ENCODE peak calls at places on chromosomes 11 and 22, in ten cellular contexts. G is heart left ventricle; D is CD8-positive, alpha-beta T cell; N is Panc1; Q is tibial artery; B is upper lobe of right lung; Y is lower leg skin; P is choroid plexus epithelial cell; S is astrocyte of the spinal cord; E is brain microvascular endothelial cell. C is an unnamed sample.

GRCh38 chr11:17561466-17562001 is 14.5 kb downstream of the OTOG start:
- DNase-seq in G (no peak), D (no peak), N (no peak), Q (no peak), B (no peak), Y (no peak), P (no peak), S (no peak), E (no peak), C (no peak)

GRCh38 chr22:29225422-29226090 is 19.9 kb downstream of the EMID1 start:
- DNase-seq in G (peak), D (no peak), N (no peak), Q (peak), B (peak), Y (peak), P (peak), S (no peak), E (no peak), C (no peak)

GRCh38 chr11:14443642-14444041 is 56.0 kb downstream of the COPB1 start:
- DNase-seq in G (no peak), D (no peak), N (no peak), Q (no peak), B (no peak), Y (no peak), P (peak), S (peak), E (peak), C (no peak)

GRCh38 chr22:42676059-42676607 is 26.9 kb upstream of the CYB5R3 start:
- DNase-seq in G (no peak), D (no peak), N (no peak), Q (no peak), B (no peak), Y (no peak), P (no peak), S (no peak), E (no peak), C (no peak)

GRCh38 chr11:100769165-100769564 is 82.1 kb downstream of the ARHGAP42 start:
- DNase-seq in G (no peak), D (no peak), N (no peak), Q (no peak), B (no peak), Y (no peak), P (no peak), S (no peak), E (no peak), C (no peak)

GRCh38 chr22:44045171-44045570 is 21.1 kb downstream of the PARVB start:
- DNase-seq in G (no peak), D (no peak), N (no peak), Q (no peak), B (no peak), Y (no peak), P (no peak), S (no peak), E (no peak), C (no peak)

GRCh38 chr11:44658451-44658850 is 68.3 kb upstream of the TSPAN18 start:
- DNase-seq in G (no peak), D (no peak), N (no peak), Q (no peak), B (no peak), Y (no peak), P (peak), S (no peak), E (peak), C (no peak)

GRCh38 chr11:7251836-7252682 is at the start of gene SYT9:
- DNase-seq in G (peak), D (no peak), N (no peak), Q (no peak), B (peak), Y (no peak), P (peak), S (peak), E (peak), C (no peak)

GRCh38 chr11:37449146-37449545 is 851.1 kb upstream of the RAG2 start:
- DNase-seq in G (no peak), D (no peak), N (no peak), Q (no peak), B (no peak), Y (peak), P (peak), S (peak), E (peak), C (no peak)

GRCh38 chr11:13136272-13136596 is 127.1 kb downstream of the RASSF10 start:
- DNase-seq in G (no peak), D (no peak), N (no peak), Q (no peak), B (no peak), Y (no peak), P (no peak), S (no peak), E (no peak), C (no peak)

GRCh38 chr22:44098966-44099530 is 74.9 kb downstream of the PARVB start:
- DNase-seq in G (no peak), D (no peak), N (no peak), Q (no peak), B (no peak), Y (no peak), P (no peak), S (no peak), E (no peak), C (no peak)

GRCh38 chr22:36365020-36365411 is 22.8 kb downstream of the MYH9 start:
- DNase-seq in G (peak), D (peak), N (peak), Q (peak), B (no peak), Y (peak), P (peak), S (peak), E (peak), C (no peak)

GRCh38 chr22:43819691-43820670 is 7.9 kb upstream of the EFCAB6 start:
- DNase-seq in G (no peak), D (no peak), N (no peak), Q (no peak), B (no peak), Y (no peak), P (no peak), S (no peak), E (no peak), C (no peak)

GRCh38 chr11:76803811-76804600 is 20.9 kb downstream of the TSKU start:
- DNase-seq in G (peak), D (no peak), N (no peak), Q (peak), B (peak), Y (peak), P (peak), S (no peak), E (no peak), C (no peak)

GRCh38 chr11:74278721-74279148 is 32.7 kb downstream of the P4HA3 start:
- DNase-seq in G (peak), D (no peak), N (peak), Q (peak), B (no peak), Y (peak), P (peak), S (peak), E (peak), C (peak)

GRCh38 chr22:19951351-19951750 is 9.7 kb upstream of the TXNRD2 start:
- DNase-seq in G (no peak), D (no peak), N (no peak), Q (no peak), B (no peak), Y (no peak), P (no peak), S (no peak), E (no peak), C (no peak)
- H3K4me3 ChIP-seq in G (no peak), D (no peak), N (no peak), Q (no peak), B (no peak), Y (no peak), P (no peak), S (no peak), E (no peak), C (no peak)

DNA sequence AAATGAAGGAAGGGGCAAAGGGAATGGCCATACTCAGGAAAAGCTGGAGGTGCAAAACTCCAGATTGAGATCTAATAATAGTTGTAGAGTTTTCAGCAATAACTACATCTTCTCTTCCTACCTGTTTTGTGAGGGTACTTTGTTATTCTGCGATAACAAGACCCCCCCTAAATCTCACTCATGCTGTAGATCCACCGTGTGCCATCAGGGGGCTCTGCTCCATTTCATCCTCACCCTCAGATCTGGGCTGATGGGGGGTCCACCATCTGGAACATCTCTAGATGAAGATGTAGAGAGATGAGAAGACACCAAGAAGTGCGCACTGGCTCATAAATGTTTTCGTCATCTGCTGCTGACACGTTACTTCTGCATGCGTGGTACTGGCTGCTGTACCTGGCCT is 135.9 kb upstream of the KIRREL3 start:
- DNase-seq in G (no peak), D (no peak), N (no peak), Q (no peak), B (no peak), Y (no peak), P (no peak), S (no peak), E (no peak), C (no peak)
- TF ChIP-seq CTCF in G (no peak), D (no peak), N (peak), Q (no peak), B (no peak), Y (no peak), P (no peak), S (no peak), E (peak), C (no peak)

GRCh38 chr11:3614742-3615171 is 27.0 kb downstream of the ART5 start:
- DNase-seq in G (no peak), D (no peak), N (no peak), Q (no peak), B (peak), Y (no peak), P (no peak), S (no peak), E (no peak), C (no peak)

GRCh38 chr11:3616721-3617460 is 24.9 kb downstream of the ART5 start:
- DNase-seq in G (no peak), D (no peak), N (no peak), Q (no peak), B (peak), Y (no peak), P (peak), S (no peak), E (no peak), C (no peak)

GRCh38 chr11:3615998-3616397 is 25.8 kb downstream of the ART5 start:
- DNase-seq in G (no peak), D (no peak), N (no peak), Q (no peak), B (peak), Y (no peak), P (peak), S (no peak), E (no peak), C (no peak)

GRCh38 chr11:3611976-3612678 is 29.7 kb downstream of the ART5 start:
- DNase-seq in G (no peak), D (no peak), N (no peak), Q (no peak), B (no peak), Y (no peak), P (no peak), S (no peak), E (no peak), C (no peak)

GRCh38 chr11:3613998-3614741 is 27.6 kb downstream of the ART5 start:
- DNase-seq in G (no peak), D (no peak), N (no peak), Q (no peak), B (no peak), Y (no peak), P (no peak), S (no peak), E (no peak), C (no peak)
- H3K4me3 ChIP-seq in G (no peak), D (no peak), N (no peak), Q (no peak), B (no peak), Y (no peak), P (no peak), S (no peak), E (no peak), C (no peak)

DNA sequence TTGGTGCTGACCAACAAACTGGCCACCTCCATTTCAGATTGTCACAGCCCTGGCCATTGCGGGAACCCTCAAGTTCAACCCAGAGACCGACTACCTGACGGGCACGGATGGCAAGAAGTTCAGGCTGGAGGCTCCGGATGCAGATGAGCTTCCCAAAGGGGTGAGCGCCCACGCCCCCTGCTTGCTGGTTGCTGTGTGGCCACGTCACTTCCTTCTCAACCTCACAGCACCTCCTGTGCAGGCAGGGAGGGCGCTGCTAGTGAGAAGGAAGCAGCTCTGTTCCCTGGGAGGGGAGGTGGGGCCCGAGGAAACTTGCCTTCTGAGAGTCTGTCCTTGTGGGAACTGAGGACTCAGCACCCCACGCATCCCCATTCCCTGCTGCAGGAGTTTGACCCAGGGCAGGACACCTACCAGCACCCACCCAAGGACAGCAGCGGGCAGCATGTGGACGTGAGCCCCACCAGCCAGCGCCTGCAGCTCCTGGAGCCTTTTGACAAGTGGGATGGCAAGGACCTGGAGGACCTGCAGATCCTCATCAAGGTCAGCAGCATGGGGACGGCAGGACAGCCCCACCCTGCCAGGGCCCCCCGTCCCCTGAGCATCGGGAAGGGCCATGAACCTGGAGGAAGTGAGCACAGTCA is 19.3 kb downstream of the POLR3H start:
- DNase-seq in G (no peak), D (peak), N (no peak), Q (no peak), B (no peak), Y (no peak), P (peak), S (no peak), E (peak), C (no peak)
- TF ChIP-seq CTCF in G (no peak), D (no peak), N (no peak), Q (no peak), B (peak), Y (no peak), P (peak), S (no peak), E (peak), C (no peak)

GRCh38 chr22:40046126-40046525 is 51.4 kb downstream of the FAM83F start:
- DNase-seq in G (no peak), D (no peak), N (no peak), Q (no peak), B (no peak), Y (no peak), P (no peak), S (no peak), E (no peak), C (no peak)
- H3K4me3 ChIP-seq in G (peak), D (peak), N (peak), Q (peak), B (peak), Y (no peak), P (no peak), S (no peak), E (no peak), C (peak)

DNA sequence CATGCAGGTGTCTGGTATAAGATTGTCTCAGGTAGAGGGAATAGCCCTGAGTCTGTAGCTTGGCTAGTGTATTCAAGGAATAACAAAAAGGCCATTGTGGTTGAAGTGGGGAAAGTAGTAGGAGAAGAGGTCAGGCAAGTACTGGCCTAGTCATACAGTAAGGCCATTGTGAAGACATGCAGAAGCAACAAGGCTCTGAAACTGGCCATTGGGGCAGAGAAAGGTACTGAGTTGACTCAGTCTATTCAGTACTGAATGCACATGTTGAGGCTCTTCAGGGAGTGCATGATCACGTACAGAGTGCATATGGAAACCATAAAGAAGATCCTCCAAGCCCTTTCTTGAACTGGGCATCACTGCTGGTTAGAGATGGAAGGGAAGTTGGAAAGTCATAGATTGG is 477.6 kb downstream of the SOX6 start:
- DNase-seq in G (no peak), D (no peak), N (no peak), Q (no peak), B (no peak), Y (no peak), P (no peak), S (no peak), E (no peak), C (no peak)
- TF ChIP-seq CTCF in G (no peak), D (no peak), N (no peak), Q (no peak), B (no peak), Y (no peak), P (no peak), S (no peak), E (no peak), C (no peak)

GRCh38 chr22:26632422-26633155 is 10.8 kb downstream of the CRYBA4 start:
- DNase-seq in G (peak), D (no peak), N (no peak), Q (no peak), B (no peak), Y (no peak), P (no peak), S (no peak), E (no peak), C (no peak)
- H3K4me3 ChIP-seq in G (no peak), D (no peak), N (no peak), Q (no peak), B (no peak), Y (no peak), P (no peak), S (no peak), E (no peak), C (no peak)

GRCh38 chr11:68009391-68010000 is 631 bp upstream of the ALDH3B1 start:
- DNase-seq in G (no peak), D (no peak), N (no peak), Q (no peak), B (peak), Y (no peak), P (peak), S (peak), E (peak), C (no peak)
- TF ChIP-seq CTCF in G (no peak), D (no peak), N (no peak), Q (no peak), B (peak), Y (no peak), P (peak), S (peak), E (peak), C (peak)

GRCh38 chr11:125166903-125167291 is 2.3 kb downstream of the PKNOX2 start:
- DNase-seq in G (no peak), D (no peak), N (no peak), Q (no peak), B (no peak), Y (no peak), P (no peak), S (peak), E (no peak), C (no peak)
- H3K4me3 ChIP-seq in G (peak), D (no peak), N (no peak), Q (peak), B (peak), Y (no peak), P (peak), S (peak), E (peak), C (no peak)